ENCODE peak calls at places on chromosomes 5 and 9, in four cellular contexts. R is iPS-NIHi11, S is KBM-7, D is esophagus muscularis mucosa. V is an unnamed sample.

GRCh38 chr9:81968026-81968425 is 20.5 kb upstream of the SPATA31D1 start:
- DNase-seq in R (no peak), S (no peak), D (no peak), V (no peak)

GRCh38 chr9:16405421-16405820 is 465.0 kb downstream of the BNC2 start:
- DNase-seq in R (no peak), S (no peak), D (peak; percentile 34), V (no peak)

GRCh38 chr5:150322202-150322601 is 19.5 kb upstream of the ARSI start:
- DNase-seq in R (no peak), S (no peak), D (no peak), V (no peak)

GRCh38 chr5:1200495-1201326 is 684 bp upstream of the SLC6A19 start:
- DNase-seq in R (no peak), S (no peak), D (no peak), V (no peak)

GRCh38 chr5:65121880-65122436 is 353.2 kb downstream of the CWC27 start:
- DNase-seq in R (no peak), S (no peak), D (peak; percentile 64), V (no peak)

GRCh38 chr5:127206320-127207113 is 84.1 kb upstream of the MEGF10 start:
- DNase-seq in R (no peak), S (no peak), D (no peak), V (no peak)

GRCh38 chr5:179858241-179858585 is 404 bp downstream of the MRNIP start:
- DNase-seq in R (peak; percentile 67), S (no peak), D (no peak), V (peak; percentile 57)

GRCh38 chr9:105757496-105758251 is 63.3 kb downstream of the TMEM38B start:
- DNase-seq in R (no peak), S (no peak), D (no peak), V (no peak)

GRCh38 chr9:99056876-99057664 is 47.8 kb upstream of the TGFBR1 start:
- DNase-seq in R (no peak), S (no peak), D (no peak), V (no peak)

GRCh38 chr9:92954078-92954861 is 6.9 kb downstream of the FGD3 start:
- DNase-seq in R (no peak), S (peak; percentile 69), D (no peak), V (peak; percentile 85)

GRCh38 chr5:134620634-134621033 is 12.0 kb downstream of the SAR1B start:
- DNase-seq in R (no peak), S (no peak), D (no peak), V (no peak)

V was measured in mucosa of descending colon.